ENCODE peak calls at places on chromosome 11, in ten cellular contexts. One of them, this sample, is unnamed.

GRCh38 chr11:117273550-117274289 is 17.4 kb upstream of the BACE1-AS start:
- DNase-seq in GM23338: peak; percentile 59
- DNase-seq in BE2C: no peak
- DNase-seq in GM03348: peak; percentile 75
- DNase-seq in T follicular helper cell: no peak
- DNase-seq in ureter: no peak
- DNase-seq in NCI-H345: no peak
- DNase-seq in amygdala: no peak
- DNase-seq in tibial artery: no peak
- DNase-seq in naive thymus-derived CD8-positive, alpha-beta T cell: no peak
- DNase-seq in this sample: no peak

GRCh38 chr11:72037554-72038311 is 39.0 kb downstream of the IL18BP start:
- DNase-seq in GM23338: no peak
- DNase-seq in BE2C: no peak
- DNase-seq in tibial artery: no peak
- DNase-seq in amygdala: no peak
- DNase-seq in T follicular helper cell: no peak
- DNase-seq in GM03348: no peak
- DNase-seq in ureter: no peak
- DNase-seq in NCI-H345: peak; percentile 53
- DNase-seq in naive thymus-derived CD8-positive, alpha-beta T cell: no peak
- DNase-seq in this sample: no peak

GRCh38 chr11:69948256-69949141 is 129.3 kb upstream of the FGF3 start:
- DNase-seq in tibial artery: no peak
- DNase-seq in T follicular helper cell: no peak
- DNase-seq in amygdala: no peak
- DNase-seq in GM03348: no peak
- DNase-seq in BE2C: peak; percentile 46
- DNase-seq in GM23338: peak; percentile 55
- DNase-seq in ureter: peak; percentile 73
- DNase-seq in NCI-H345: no peak
- DNase-seq in naive thymus-derived CD8-positive, alpha-beta T cell: no peak
- DNase-seq in this sample: no peak

GRCh38 chr11:23423119-23423518 is 562.8 kb upstream of the CCDC179 start:
- DNase-seq in naive thymus-derived CD8-positive, alpha-beta T cell: no peak
- DNase-seq in tibial artery: no peak
- DNase-seq in GM23338: no peak
- DNase-seq in BE2C: no peak
- DNase-seq in amygdala: no peak
- DNase-seq in NCI-H345: no peak
- DNase-seq in T follicular helper cell: no peak
- DNase-seq in GM03348: no peak
- DNase-seq in ureter: no peak
- DNase-seq in this sample: no peak

GRCh38 chr11:117872420-117872961 is 4.0 kb downstream of the FXYD6 start:
- DNase-seq in naive thymus-derived CD8-positive, alpha-beta T cell: no peak
- DNase-seq in GM23338: no peak
- DNase-seq in BE2C: no peak
- DNase-seq in GM03348: no peak
- DNase-seq in tibial artery: no peak
- DNase-seq in T follicular helper cell: no peak
- DNase-seq in amygdala: no peak
- DNase-seq in ureter: no peak
- DNase-seq in NCI-H345: no peak
- DNase-seq in this sample: no peak

GRCh38 chr11:47768090-47768620 is 1.0 kb upstream of the FNBP4 start:
- DNase-seq in amygdala: no peak
- DNase-seq in ureter: peak; percentile 73
- DNase-seq in BE2C: peak; percentile 40
- DNase-seq in naive thymus-derived CD8-positive, alpha-beta T cell: no peak
- DNase-seq in GM03348: peak; percentile 83
- DNase-seq in tibial artery: peak; percentile 84
- DNase-seq in NCI-H345: peak; percentile 84
- DNase-seq in GM23338: peak; percentile 65
- DNase-seq in T follicular helper cell: no peak
- DNase-seq in this sample: peak; percentile 49

GRCh38 chr11:123301696-123302400 is 106.8 kb upstream of the CLMP start:
- DNase-seq in naive thymus-derived CD8-positive, alpha-beta T cell: peak; percentile 29
- DNase-seq in tibial artery: no peak
- DNase-seq in T follicular helper cell: peak; percentile 42
- DNase-seq in ureter: peak; percentile 66
- DNase-seq in amygdala: peak; percentile 18
- DNase-seq in GM03348: peak; percentile 91
- DNase-seq in BE2C: peak; percentile 89
- DNase-seq in NCI-H345: peak; percentile 10
- DNase-seq in GM23338: peak; percentile 88
- DNase-seq in this sample: peak; percentile 53

GRCh38 chr11:130415719-130416536 is 12.5 kb downstream of the ADAMTS8 start:
- DNase-seq in naive thymus-derived CD8-positive, alpha-beta T cell: no peak
- DNase-seq in NCI-H345: no peak
- DNase-seq in GM03348: no peak
- DNase-seq in tibial artery: no peak
- DNase-seq in GM23338: no peak
- DNase-seq in BE2C: no peak
- DNase-seq in T follicular helper cell: no peak
- DNase-seq in ureter: no peak
- DNase-seq in amygdala: no peak
- DNase-seq in this sample: no peak

GRCh38 chr11:2789331-2789730 is 89.5 kb upstream of the KCNQ1OT1 start:
- DNase-seq in naive thymus-derived CD8-positive, alpha-beta T cell: no peak
- DNase-seq in GM23338: no peak
- DNase-seq in NCI-H345: no peak
- DNase-seq in BE2C: no peak
- DNase-seq in ureter: no peak
- DNase-seq in T follicular helper cell: no peak
- DNase-seq in amygdala: no peak
- DNase-seq in tibial artery: peak; percentile 50
- DNase-seq in GM03348: no peak
- DNase-seq in this sample: no peak

GRCh38 chr11:34915136-34916013 is 804 bp downstream of the APIP start:
- DNase-seq in amygdala: no peak
- DNase-seq in T follicular helper cell: no peak
- DNase-seq in tibial artery: no peak
- DNase-seq in NCI-H345: peak; percentile 56
- DNase-seq in GM03348: no peak
- DNase-seq in ureter: no peak
- DNase-seq in GM23338: no peak
- DNase-seq in BE2C: no peak
- DNase-seq in naive thymus-derived CD8-positive, alpha-beta T cell: peak; percentile 29
- DNase-seq in this sample: no peak